ENCODE peak calls at places on chromosomes 13 and 19, in six cellular contexts. X is colonic mucosa, Z is left ventricle myocardium inferior, Q is psoas muscle, S is heart left ventricle, F is heart right ventricle. B is an unnamed sample.

GRCh38 chr13:99606322-99607089 is 105.2 kb downstream of the TM9SF2 start:
- DNase-seq in Z (peak), F (peak), Q (peak), S (peak), X (peak), B (peak)

GRCh38 chr13:36344173-36344572 is 2.0 kb downstream of the SPART start:
- DNase-seq in Q (no peak), Z (no peak), F (no peak), X (no peak), S (no peak), B (no peak)

GRCh38 chr13:47216176-47216822 is 319.4 kb upstream of the HTR2A start:
- DNase-seq in Z (no peak), S (no peak), Q (no peak), F (no peak), X (no peak), B (no peak)

GRCh38 chr13:61414136-61414535 is 1.5 kb downstream of the PCDH20 start:
- DNase-seq in Q (no peak), X (peak), Z (no peak), S (no peak), F (no peak), B (no peak)

GRCh38 chr13:32645854-32646253 is 59.6 kb downstream of the PDS5B start:
- DNase-seq in S (no peak), F (no peak), Z (no peak), X (no peak), Q (no peak), B (no peak)

GRCh38 chr19:19777692-19778091 is 43.9 kb downstream of the ZNF506 start:
- DNase-seq in S (no peak), X (no peak), Q (no peak), Z (no peak), F (no peak), B (no peak)

GRCh38 chr13:33742321-33742720 is 75.6 kb upstream of the RFC3 start:
- DNase-seq in X (no peak), F (no peak), Z (no peak), Q (no peak), S (no peak), B (no peak)

GRCh38 chr19:15900504-15900903 is 2.6 kb upstream of the CYP4F2 start:
- DNase-seq in Z (no peak), Q (no peak), F (no peak), X (no peak), S (no peak), B (no peak)

GRCh38 chr19:37718357-37718756 is 1.2 kb downstream of the ZNF607 start:
- DNase-seq in Q (no peak), Z (no peak), F (no peak), S (no peak), X (peak), B (no peak)

GRCh38 chr13:103044054-103044453 is 22.2 kb downstream of the SLC10A2 start:
- DNase-seq in X (no peak), F (no peak), S (no peak), Q (no peak), Z (no peak), B (no peak)

GRCh38 chr19:42295831-42296525 is 6.0 kb upstream of the PRR19 start:
- DNase-seq in S (peak), F (peak), Z (peak), Q (peak), X (peak), B (peak)

GRCh38 chr13:95087746-95088305 is 213.4 kb downstream of the ABCC4 start:
- DNase-seq in Z (no peak), S (no peak), Q (no peak), F (no peak), X (no peak), B (no peak)

GRCh38 chr19:33683881-33684549 is 62.3 kb downstream of the CHST8 start:
- DNase-seq in X (no peak), S (no peak), Z (no peak), Q (no peak), F (peak), B (no peak)

GRCh38 chr19:28341810-28342350 is 871.1 kb downstream of the UQCRFS1 start:
- DNase-seq in X (no peak), F (no peak), Q (no peak), Z (no peak), S (no peak), B (no peak)

GRCh38 chr19:1237754-1238372 is at the start of gene CBARP:
- DNase-seq in S (peak), X (no peak), F (no peak), Q (no peak), Z (peak), B (no peak)

GRCh38 chr13:24692541-24692940 is 12.3 kb downstream of the ATP12A start:
- DNase-seq in S (no peak), X (no peak), Z (no peak), F (no peak), Q (peak), B (peak)

GRCh38 chr19:2385053-2385721 is 25.1 kb downstream of the TMPRSS9 start:
- DNase-seq in Z (no peak), X (peak), F (no peak), Q (peak), S (no peak), B (no peak)

GRCh38 chr19:23946569-23946968 is 31.9 kb downstream of the ZNF726 start:
- DNase-seq in X (no peak), S (no peak), F (no peak), Z (no peak), Q (no peak), B (no peak)

GRCh38 chr13:103952183-103952582 is 886.0 kb upstream of the SLC10A2 start:
- DNase-seq in F (no peak), X (no peak), Q (no peak), S (no peak), Z (no peak), B (no peak)

GRCh38 chr19:47157455-47158321 is 27.1 kb downstream of the SAE1 start:
- DNase-seq in Z (peak), Q (no peak), S (peak), X (peak), F (peak), B (peak)

GRCh38 chr13:29165840-29166239 is 345.7 kb downstream of the MTUS2 start:
- DNase-seq in X (no peak), S (no peak), Q (no peak), Z (no peak), F (no peak), B (no peak)

GRCh38 chr19:58001895-58002369 is 688 bp downstream of the ZNF606 start:
- DNase-seq in X (peak), F (no peak), Q (no peak), S (no peak), Z (no peak), B (no peak)

GRCh38 chr19:6738726-6739389 is 622 bp upstream of the TRIP10 start:
- DNase-seq in Z (peak), X (peak), S (no peak), Q (peak), F (peak), B (peak)

GRCh38 chr13:50162001-50162400 is 146.8 kb downstream of the KCNRG start:
- DNase-seq in F (no peak), Z (no peak), S (no peak), Q (no peak), X (no peak), B (no peak)

GRCh38 chr13:92838786-92839185 is 387.8 kb upstream of the GPC6 start:
- DNase-seq in S (no peak), Z (no peak), X (no peak), F (no peak), Q (no peak), B (no peak)

GRCh38 chr13:110127986-110128511 is 178.9 kb downstream of the COL4A1 start:
- DNase-seq in S (no peak), Z (no peak), X (no peak), Q (no peak), F (no peak), B (peak)

GRCh38 chr13:24671367-24672117 is 8.7 kb upstream of the ATP12A start:
- DNase-seq in Q (no peak), X (peak), Z (no peak), S (no peak), F (peak), B (peak)

GRCh38 chr13:28819748-28820098 is 416 bp upstream of the MTUS2 start:
- DNase-seq in Z (peak), F (peak), Q (no peak), X (peak), S (peak), B (no peak)

GRCh38 chr13:49046002-49046401 is 70.3 kb downstream of the FNDC3A start:
- DNase-seq in F (no peak), X (no peak), Z (no peak), Q (no peak), S (no peak), B (no peak)

GRCh38 chr13:48653074-48654054 is at the start of gene CYSLTR2:
- DNase-seq in F (peak), Z (no peak), Q (no peak), S (no peak), X (no peak), B (no peak)

GRCh38 chr13:111920932-111921705 is 145.8 kb upstream of the SOX1 start:
- DNase-seq in X (no peak), Z (no peak), S (no peak), F (no peak), Q (no peak), B (no peak)

GRCh38 chr19:13156968-13157882 is 7.0 kb downstream of the IER2 start:
- DNase-seq in S (no peak), F (no peak), Z (no peak), Q (no peak), X (no peak), B (no peak)

GRCh38 chr13:113123226-113124150 is 889 bp downstream of the F10 start:
- DNase-seq in S (no peak), Q (no peak), Z (no peak), F (no peak), X (no peak), B (no peak)

GRCh38 chr19:39131255-39131755 is 5.7 kb downstream of the PAK4 start:
- DNase-seq in S (peak), Z (peak), F (peak), Q (peak), X (no peak), B (peak)
- H3K4me3 ChIP-seq in S (no peak), Z (peak), F (no peak), Q (no peak), X (no peak), B (no peak)

DNA sequence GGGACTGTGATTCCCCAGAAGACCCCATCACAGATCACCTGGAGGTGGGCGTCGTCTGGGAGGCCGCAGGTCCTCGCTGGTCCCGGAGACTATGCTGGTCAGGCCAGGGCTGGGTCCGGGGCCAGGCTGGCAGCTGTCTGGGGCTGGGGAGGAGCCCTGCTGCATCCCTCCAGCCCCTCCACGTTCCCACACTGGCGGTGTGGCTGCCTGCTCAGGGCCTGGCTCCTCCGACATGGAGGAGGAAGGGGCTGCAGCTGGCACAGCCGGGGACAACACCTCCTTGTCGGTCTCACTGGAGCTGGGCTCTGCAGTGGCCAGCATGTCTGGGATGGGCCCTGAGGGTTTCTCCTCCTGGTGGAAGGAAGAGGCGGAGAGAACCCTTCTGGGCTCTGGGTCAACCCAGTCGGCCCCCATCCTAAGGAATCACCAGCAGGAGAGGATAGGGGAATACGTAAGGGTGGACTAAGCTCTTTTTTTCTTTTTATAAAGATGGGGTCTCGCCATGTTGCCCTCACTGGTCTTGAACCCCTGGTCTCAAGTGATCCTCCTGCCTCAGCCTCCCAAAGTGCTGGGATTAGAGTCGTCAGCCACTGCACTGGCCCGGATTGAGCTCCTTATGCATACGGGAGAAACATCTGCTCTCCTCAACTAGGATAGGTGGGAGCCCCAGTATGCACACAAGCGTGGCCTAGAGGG is 828 bp downstream of the ZNF414 start:
- DNase-seq in Z (no peak), X (no peak), F (no peak), Q (no peak), S (no peak), B (no peak)
- H3K4me3 ChIP-seq in Z (peak), X (peak), F (peak), Q (peak), S (peak), B (peak)

DNA sequence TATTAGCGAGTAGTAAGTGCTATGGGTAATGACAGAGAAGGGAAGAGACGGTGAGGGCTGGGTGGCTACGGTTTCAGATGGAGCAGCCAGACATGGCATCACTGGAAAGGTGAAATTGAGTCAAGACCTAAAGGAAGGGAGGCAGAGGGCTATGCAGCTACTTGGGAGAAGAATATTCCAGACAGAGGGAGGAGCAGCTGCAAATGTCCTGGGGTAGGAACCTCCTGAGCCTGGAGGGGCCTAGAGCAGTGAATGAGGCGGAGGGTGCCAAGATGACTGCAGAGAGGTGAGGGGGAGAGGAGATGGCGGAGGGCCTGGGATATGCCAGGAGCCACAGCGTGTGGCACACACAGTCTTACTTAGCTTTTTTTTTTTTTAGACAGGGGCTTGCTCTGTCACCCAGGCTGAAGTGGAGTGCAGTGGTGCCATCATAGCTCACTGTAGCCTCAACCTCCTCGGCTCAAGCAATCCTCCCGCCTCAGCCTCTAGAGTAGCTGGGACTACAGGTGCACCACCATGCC is 21.1 kb downstream of the PLEKHF1 start:
- DNase-seq in X (no peak), S (no peak), F (no peak), Q (peak), Z (no peak), B (no peak)
- H3K4me3 ChIP-seq in X (no peak), S (no peak), F (no peak), Q (no peak), Z (no peak), B (no peak)

DNA sequence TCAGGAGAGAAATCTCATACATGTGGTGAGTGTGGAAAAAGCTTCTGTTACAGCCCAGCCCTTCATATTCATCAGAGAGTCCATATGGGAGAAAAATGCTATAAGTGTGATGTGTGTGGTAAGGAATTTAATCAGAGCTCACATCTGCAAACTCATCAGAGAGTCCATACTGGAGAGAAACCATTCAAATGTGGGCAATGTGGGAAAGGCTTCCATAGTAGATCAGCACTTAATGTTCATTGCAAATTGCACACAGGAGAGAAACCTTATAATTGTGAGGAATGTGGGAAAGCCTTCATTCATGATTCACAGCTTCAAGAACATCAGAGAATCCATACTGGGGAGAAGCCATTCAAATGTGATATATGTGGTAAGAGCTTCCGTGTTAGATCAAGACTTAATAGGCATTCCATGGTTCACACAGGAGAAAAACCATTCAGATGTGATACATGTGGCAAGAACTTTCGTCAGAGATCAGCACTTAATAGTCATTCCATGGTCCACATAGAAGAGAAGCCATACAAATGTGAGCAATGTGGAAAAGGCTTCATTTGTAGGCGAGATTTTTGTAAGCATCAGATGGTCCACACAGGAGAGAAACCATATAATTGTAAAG is 15.2 kb downstream of the ZNF221 start:
- DNase-seq in F (no peak), Z (no peak), Q (no peak), X (no peak), S (no peak), B (no peak)
- H3K4me3 ChIP-seq in F (no peak), Z (no peak), Q (no peak), X (no peak), S (no peak), B (no peak)

GRCh38 chr19:10818306-10819123 is 17.5 kb downstream of the TMED1 start:
- DNase-seq in F (no peak), Q (no peak), Z (no peak), S (no peak), X (no peak), B (no peak)

GRCh38 chr19:10816691-10817090 is 19.3 kb downstream of the TMED1 start:
- DNase-seq in S (no peak), Z (no peak), F (no peak), Q (no peak), X (no peak), B (no peak)

GRCh38 chr19:10815969-10816635 is 19.9 kb downstream of the TMED1 start:
- DNase-seq in S (no peak), F (no peak), Q (no peak), Z (no peak), X (no peak), B (no peak)

GRCh38 chr19:10819124-10820060 is 16.6 kb downstream of the TMED1 start:
- DNase-seq in Q (peak), S (peak), Z (no peak), X (no peak), F (no peak), B (no peak)

GRCh38 chr19:10817291-10818038 is 18.5 kb downstream of the TMED1 start:
- DNase-seq in Z (no peak), S (peak), Q (peak), X (peak), F (peak), B (peak)
- H3K4me3 ChIP-seq in Z (peak), S (peak), Q (peak), X (peak), F (peak), B (peak)

GRCh38 chr19:36111200-36111539 is 227 bp downstream of the OVOL3 start:
- DNase-seq in F (no peak), X (no peak), S (no peak), Q (no peak), Z (no peak), B (no peak)

GRCh38 chr19:36113895-36114762 is 546 bp downstream of the POLR2I start:
- DNase-seq in Z (no peak), F (peak), Q (no peak), S (peak), X (no peak), B (no peak)

GRCh38 chr19:36112678-36113077 is 1.7 kb downstream of the OVOL3 start:
- DNase-seq in Q (no peak), S (no peak), F (no peak), X (no peak), Z (no peak), B (no peak)

GRCh38 chr19:36114763-36115452 is at the start of gene POLR2I:
- DNase-seq in Q (peak), F (peak), X (peak), S (peak), Z (peak), B (peak)

DNA sequence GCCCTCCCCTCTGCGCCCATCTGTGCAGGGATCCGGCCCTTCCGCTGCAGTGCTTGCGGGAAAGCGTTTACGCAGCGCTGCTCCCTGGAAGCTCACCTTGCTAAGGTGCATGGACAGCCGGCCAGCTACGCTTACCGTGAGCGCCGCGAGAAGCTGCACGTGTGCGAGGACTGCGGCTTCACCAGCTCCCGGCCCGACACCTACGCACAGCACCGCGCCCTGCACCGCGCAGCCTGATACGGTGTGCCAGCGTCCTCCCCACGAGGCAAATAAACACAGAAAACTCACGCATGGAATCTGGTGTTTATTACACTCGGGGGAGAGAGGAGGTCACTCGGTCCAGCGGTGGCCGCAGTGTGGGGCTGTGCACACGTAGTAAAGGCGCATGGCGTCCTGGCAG is 1.2 kb downstream of the POLR2I start:
- DNase-seq in Z (no peak), X (no peak), S (no peak), F (no peak), Q (no peak), B (no peak)
- H3K4me3 ChIP-seq in Z (peak), X (peak), S (no peak), F (peak), Q (peak), B (no peak)

GRCh38 chr19:17406039-17406886 is 833 bp upstream of the BST2 start:
- DNase-seq in X (no peak), Z (no peak), Q (no peak), S (no peak), F (no peak), B (no peak)

GRCh38 chr19:17406887-17407196 is 1.4 kb upstream of the BST2 start:
- DNase-seq in F (no peak), Z (no peak), X (no peak), S (no peak), Q (no peak), B (no peak)

GRCh38 chr19:17404015-17404414 is 1.4 kb downstream of the BST2 start:
- DNase-seq in Q (no peak), X (no peak), F (no peak), Z (no peak), S (no peak), B (no peak)

GRCh38 chr19:17404621-17405249 is 695 bp downstream of the BST2 start:
- DNase-seq in Q (no peak), F (no peak), S (no peak), Z (no peak), X (no peak), B (no peak)

DNA sequence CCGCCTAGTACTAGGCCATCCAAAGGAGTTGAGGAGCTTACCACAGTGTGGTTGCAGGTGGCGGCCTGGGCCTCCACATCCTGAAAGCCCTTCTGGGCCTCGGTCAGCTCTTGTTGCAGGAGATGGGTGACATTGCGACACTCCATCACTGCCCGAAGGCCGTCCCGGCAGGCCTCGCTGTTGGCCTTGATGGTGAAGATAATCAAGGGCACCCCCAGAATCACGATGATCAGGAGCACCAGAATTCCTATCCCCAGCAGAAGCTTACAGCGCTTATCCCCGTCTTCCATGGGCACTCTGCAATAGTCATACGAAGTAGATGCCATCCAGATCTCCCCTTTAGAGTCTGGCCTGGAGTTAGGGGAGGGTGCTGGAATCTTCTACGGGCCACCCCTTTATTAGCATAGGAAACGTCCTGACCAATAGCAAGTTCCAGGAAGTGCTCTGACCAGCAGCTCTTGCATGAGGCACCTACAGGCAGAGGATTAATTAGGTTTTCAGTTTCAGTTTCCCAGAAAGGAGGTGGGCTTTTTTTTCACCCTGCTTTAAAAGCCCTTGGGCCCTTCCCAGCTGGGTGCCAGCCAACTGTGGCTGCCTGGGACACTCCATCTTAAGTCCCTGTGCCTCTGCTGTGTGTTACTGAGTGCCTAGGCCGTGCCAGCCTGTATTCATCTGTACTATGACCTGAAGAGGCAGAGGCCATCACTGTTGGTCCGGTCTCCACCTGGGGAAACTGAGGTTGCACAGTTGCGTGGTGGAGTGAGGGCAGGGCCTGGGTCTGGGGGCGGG is at the start of gene BST2:
- DNase-seq in S (peak), Z (peak), F (peak), Q (peak), X (peak), B (no peak)
- H3K4me3 ChIP-seq in S (peak), Z (peak), F (peak), Q (peak), X (peak), B (peak)